ENCODE peak calls at places on chromosomes 2 and 18, in six cellular contexts. L is tibial artery; C is pancreas; P is cardiac muscle cell; R is A549; V is naive thymus-derived CD4-positive, alpha-beta T cell. X is an unnamed sample.
A peak's percentile ranks its signal among the peaks of the same experiment; 100 is the strongest.

GRCh38 chr18:68056936-68057335 is 540.4 kb upstream of the DSEL start:
- DNase-seq in P (no peak), C (no peak), V (no peak), R (no peak), L (no peak), X (no peak)

GRCh38 chr2:121505005-121505404 is 25.7 kb upstream of the RNU4ATAC start:
- DNase-seq in C (no peak), V (no peak), R (no peak), L (no peak), P (no peak), X (no peak)

GRCh38 chr2:65722028-65722427 is 289.6 kb upstream of the SPRED2 start:
- DNase-seq in V (no peak), L (peak; percentile 27), R (no peak), C (peak; percentile 13), P (peak; percentile 82), X (no peak)

GRCh38 chr2:144078091-144078490 is 441.8 kb downstream of the ZEB2 start:
- DNase-seq in P (no peak), C (no peak), R (no peak), L (no peak), V (no peak), X (no peak)

GRCh38 chr2:70084973-70085710 is 2.1 kb upstream of the PCBP1 start:
- DNase-seq in P (no peak), C (peak; percentile 47), R (no peak), L (no peak), V (peak; percentile 63), X (peak; percentile 23)

GRCh38 chr2:160142472-160142871 is 57.6 kb downstream of the ITGB6 start:
- DNase-seq in L (no peak), P (no peak), V (no peak), C (no peak), R (no peak), X (no peak)

GRCh38 chr2:74379851-74380789 is at the start of gene DCTN1:
- DNase-seq in C (peak; percentile 13), R (peak; percentile 35), L (no peak), V (no peak), P (peak; percentile 78), X (peak; percentile 19)

GRCh38 chr2:45675130-45675812 is 23.8 kb downstream of the PRKCE start:
- DNase-seq in R (no peak), P (peak; percentile 76), V (no peak), C (peak; percentile 85), L (no peak), X (no peak)

GRCh38 chr2:86301711-86302202 is 35.7 kb downstream of the REEP1 start:
- DNase-seq in L (no peak), R (no peak), P (no peak), V (no peak), C (no peak), X (no peak)

GRCh38 chr2:112566104-112566503 is 18.3 kb upstream of the CHCHD5 start:
- DNase-seq in R (no peak), L (no peak), V (no peak), P (no peak), C (no peak), X (no peak)

GRCh38 chr2:34498561-34498960 is 899.5 kb upstream of the FAM98A start:
- DNase-seq in R (no peak), V (no peak), P (no peak), L (no peak), C (no peak), X (no peak)

GRCh38 chr2:65366595-65367125 is 65.7 kb downstream of the SPRED2 start:
- DNase-seq in C (no peak), R (peak; percentile 96), P (no peak), V (no peak), L (no peak), X (no peak)

GRCh38 chr2:170022692-170023091 is 155.3 kb upstream of the MYO3B start:
- DNase-seq in V (no peak), C (no peak), R (no peak), P (no peak), L (no peak), X (no peak)

GRCh38 chr2:105888625-105889024 is 143.9 kb downstream of the NCK2 start:
- DNase-seq in P (no peak), V (no peak), R (no peak), L (no peak), C (no peak), X (no peak)

GRCh38 chr2:27016801-27017325 is 15.9 kb upstream of the TMEM214 start:
- DNase-seq in C (no peak), R (peak; percentile 81), P (peak; percentile 82), V (peak; percentile 24), L (no peak), X (peak; percentile 35)

GRCh38 chr2:178190938-178191910 is 3.1 kb upstream of the OSBPL6 start:
- DNase-seq in C (no peak), V (peak; percentile 51), R (no peak), P (peak; percentile 7), L (no peak), X (no peak)

GRCh38 chr18:44914028-44914427 is 233.3 kb downstream of the SETBP1 start:
- DNase-seq in C (no peak), P (no peak), L (no peak), R (no peak), V (no peak), X (no peak)
- H3K27ac ChIP-seq in C (no peak overlapping the region), P (no peak overlapping the region), L (no peak overlapping the region), R (no peak overlapping the region), V (no peak overlapping the region), X (no peak overlapping the region)

DNA sequence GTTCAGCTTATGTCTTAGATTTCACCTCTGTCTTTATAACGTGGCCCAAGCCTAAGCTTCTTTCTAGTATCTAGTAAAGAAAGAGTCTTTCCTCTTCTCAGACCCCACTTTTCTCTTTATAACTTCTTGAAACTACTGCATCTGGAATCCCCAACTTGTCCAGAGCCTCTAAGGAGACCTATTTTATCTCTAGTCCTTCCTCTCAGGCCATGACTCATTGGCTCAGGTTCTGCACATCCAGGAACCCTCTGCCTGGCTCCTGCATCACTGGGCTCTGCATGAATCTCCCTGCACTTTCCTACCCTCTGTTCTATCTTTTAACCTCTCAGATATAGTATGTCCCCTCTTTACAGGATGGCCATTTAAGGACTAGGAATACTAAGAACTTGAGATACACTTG is 124.7 kb downstream of the DNAH6 start:
- DNase-seq in R (no peak), P (no peak), L (no peak), C (no peak), V (no peak), X (no peak)
- H3K27ac ChIP-seq in R (no peak overlapping the region), P (no peak overlapping the region), L (no peak overlapping the region), C (no peak overlapping the region), V (no peak overlapping the region), X (no peak overlapping the region)

GRCh38 chr2:23283-23682 is 23.0 kb downstream of the FAM110C start:
- DNase-seq in V (no peak), C (peak; percentile 43), P (no peak), R (no peak), L (no peak), X (no peak)
- H3K27ac ChIP-seq in V (no peak overlapping the region), C (peak overlapping the region; percentile 32), P (no peak overlapping the region), R (no peak overlapping the region), L (no peak overlapping the region), X (no peak overlapping the region)

DNA sequence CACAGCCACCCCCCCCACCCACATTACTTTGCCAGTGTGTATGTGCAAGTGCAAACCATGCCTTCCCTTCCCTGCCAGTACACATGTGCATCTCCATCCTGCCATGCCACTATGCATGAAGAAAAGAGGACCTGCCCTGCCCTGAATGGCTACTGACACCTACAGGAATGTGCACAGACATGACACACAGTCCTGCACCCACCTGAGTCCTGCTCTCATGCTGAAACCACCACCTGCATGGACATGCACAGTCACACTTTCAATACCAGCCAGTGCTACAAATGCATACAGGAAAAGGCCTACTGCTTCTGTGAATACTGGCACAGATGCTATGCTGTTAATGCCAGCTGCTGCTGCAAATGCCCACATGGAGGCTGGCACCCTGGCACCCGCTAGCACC is 334.4 kb upstream of the DLGAP1 start:
- DNase-seq in C (no peak), R (no peak), V (no peak), P (no peak), L (no peak), X (no peak)
- H3K27ac ChIP-seq in C (no peak overlapping the region), R (no peak overlapping the region), V (no peak overlapping the region), P (no peak overlapping the region), L (no peak overlapping the region), X (no peak overlapping the region)

X was measured in substantia nigra.